ENCODE peak calls at places on chromosomes 2 and 18, in six cellular contexts. L is left ventricle myocardium inferior, K is A673, D is Karpas-422, R is stomach, Y is aorta. O is an unnamed sample. For H3K4me1, the result is how much of the 10 kb centered on the place peaks cover.

GRCh38 chr2:38076250-38076709 is 329 bp upstream of the CYP1B1 start:
- DNase-seq in K (peak), D (peak), R (peak), L (peak), Y (peak), O (peak)

GRCh38 chr2:69830045-69830905 is 815 bp downstream of the GMCL1 start:
- DNase-seq in R (peak), L (peak), D (peak), Y (peak), K (no peak), O (peak)

GRCh38 chr18:57743008-57743407 is 60.1 kb downstream of the ATP8B1 start:
- DNase-seq in D (no peak), K (no peak), L (no peak), Y (no peak), R (no peak), O (peak)

GRCh38 chr2:168189835-168190426 is 57.5 kb downstream of the STK39 start:
- DNase-seq in R (no peak), Y (no peak), K (no peak), D (no peak), L (no peak), O (peak)

GRCh38 chr18:57084331-57085298 is 62.3 kb upstream of the BOD1L2 start:
- DNase-seq in L (no peak), R (no peak), K (peak), Y (no peak), D (peak), O (peak)

GRCh38 chr2:151973013-151973900 is 125.6 kb downstream of the CACNB4 start:
- DNase-seq in R (no peak), K (no peak), Y (no peak), L (no peak), D (no peak), O (no peak)

GRCh38 chr2:79972661-79973060 is 331.9 kb downstream of the LRRTM1 start:
- DNase-seq in Y (no peak), R (no peak), L (no peak), K (no peak), D (no peak), O (no peak)

GRCh38 chr18:58533771-58534170 is 95.1 kb downstream of the ALPK2 start:
- DNase-seq in R (no peak), L (no peak), K (no peak), D (no peak), Y (no peak), O (no peak)

GRCh38 chr2:168700615-168701245 is 101.7 kb upstream of the NOSTRIN start:
- DNase-seq in R (no peak), L (no peak), Y (no peak), K (no peak), D (no peak), O (no peak)

GRCh38 chr18:30992231-30992630 is 50.3 kb downstream of the DSC3 start:
- DNase-seq in L (no peak), Y (no peak), D (no peak), R (no peak), K (no peak), O (peak)

GRCh38 chr2:215746507-215747243 is 266.7 kb downstream of the MREG start:
- DNase-seq in L (no peak), K (no peak), Y (no peak), R (no peak), D (no peak), O (no peak)

GRCh38 chr2:170235860-170236638 is 58.1 kb downstream of the MYO3B start:
- DNase-seq in L (no peak), K (peak), D (peak), Y (no peak), R (no peak), O (peak)

GRCh38 chr2:73716518-73717250 is 20.5 kb downstream of the TPRKB start:
- DNase-seq in Y (peak), D (no peak), L (no peak), K (no peak), R (no peak), O (no peak)

GRCh38 chr2:16950436-16950835 is 284.8 kb upstream of the CYRIA start:
- DNase-seq in R (no peak), K (no peak), Y (no peak), L (no peak), D (no peak), O (no peak)

GRCh38 chr2:214019229-214019972 is 391.5 kb upstream of the VWC2L start:
- DNase-seq in R (no peak), Y (peak), K (no peak), L (no peak), D (no peak), O (peak)

GRCh38 chr2:73050011-73050617 is 21.4 kb downstream of the SFXN5 start:
- DNase-seq in K (no peak), Y (no peak), L (no peak), R (no peak), D (no peak), O (no peak)

GRCh38 chr18:55195863-55196262 is 236.6 kb upstream of the CCDC68 start:
- DNase-seq in R (no peak), K (no peak), D (no peak), L (no peak), Y (no peak), O (no peak)

GRCh38 chr18:55202232-55202917 is 243.1 kb upstream of the CCDC68 start:
- DNase-seq in L (no peak), K (no peak), D (no peak), Y (no peak), R (no peak), O (no peak)

DNA sequence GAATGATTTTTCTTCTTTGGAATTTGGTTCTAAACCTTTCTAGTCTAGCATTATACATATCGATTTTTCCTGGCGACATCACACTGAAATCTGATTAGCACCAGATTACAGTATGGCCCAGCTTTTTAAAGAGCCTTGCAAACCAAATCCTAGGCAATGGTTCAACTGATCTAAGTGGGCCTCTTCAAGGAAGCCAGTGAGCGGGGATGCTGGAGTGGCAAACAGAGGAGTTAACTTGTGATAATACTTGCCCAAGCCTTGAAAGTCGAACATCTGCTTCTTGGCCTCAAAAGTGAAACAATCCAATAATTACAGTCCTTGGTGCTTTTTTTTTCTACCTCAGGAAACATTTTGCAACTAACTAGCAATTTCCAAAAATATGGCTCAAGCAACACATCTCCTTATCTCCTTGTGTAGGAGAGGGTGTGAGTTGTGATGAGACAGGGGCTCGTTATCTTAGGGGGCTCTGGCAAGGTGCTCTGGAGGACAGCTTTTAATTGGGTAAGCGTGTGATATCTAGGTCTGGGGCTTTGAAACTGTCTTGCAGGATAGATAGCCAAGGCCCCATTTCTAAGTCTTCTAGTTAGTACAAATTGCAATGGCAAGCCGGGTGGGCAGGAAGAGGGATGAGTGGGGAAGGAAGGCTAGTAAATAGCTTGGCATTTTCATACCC is 240.2 kb upstream of the CCDC68 start:
- DNase-seq in L (no peak), R (no peak), D (no peak), Y (no peak), K (no peak), O (no peak)
- H3K4me1 ChIP-seq in L (under half), R (under half), D (under half), Y (under half), K (under half), O (under half)

DNA sequence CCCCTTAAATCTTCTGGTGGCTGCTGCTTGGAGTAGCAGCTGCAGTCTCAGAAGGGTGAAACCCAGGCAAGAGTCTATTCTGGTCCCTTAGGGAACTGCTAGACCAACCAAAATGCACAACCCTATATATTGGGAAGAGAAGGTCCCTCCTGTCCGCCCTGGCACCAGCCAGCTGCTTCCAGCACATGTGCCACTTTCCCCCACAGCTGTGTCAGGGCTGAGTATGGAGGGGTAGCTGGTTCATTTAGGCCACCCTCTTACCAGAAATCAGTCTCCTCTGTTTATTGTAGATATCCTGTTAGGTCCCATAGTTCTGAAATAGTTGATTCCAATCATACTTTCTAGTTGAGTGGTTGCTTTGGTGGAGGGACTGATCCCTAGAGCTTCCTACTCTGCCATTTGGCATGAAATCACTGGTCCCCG is 68.9 kb downstream of the BIRC6 start:
- DNase-seq in D (no peak), R (no peak), K (no peak), Y (peak), L (no peak), O (no peak)
- H3K4me1 ChIP-seq in D (under half), R (half or more), K (under half), Y (under half), L (under half), O (under half)

GRCh38 chr18:22844184-22844583 is 88.9 kb upstream of the RBBP8 start:
- DNase-seq in L (no peak), D (no peak), K (no peak), R (no peak), Y (no peak), O (peak)
- H3K4me1 ChIP-seq in L (under half), D (under half), K (under half), R (under half), Y (under half), O (under half)

DNA sequence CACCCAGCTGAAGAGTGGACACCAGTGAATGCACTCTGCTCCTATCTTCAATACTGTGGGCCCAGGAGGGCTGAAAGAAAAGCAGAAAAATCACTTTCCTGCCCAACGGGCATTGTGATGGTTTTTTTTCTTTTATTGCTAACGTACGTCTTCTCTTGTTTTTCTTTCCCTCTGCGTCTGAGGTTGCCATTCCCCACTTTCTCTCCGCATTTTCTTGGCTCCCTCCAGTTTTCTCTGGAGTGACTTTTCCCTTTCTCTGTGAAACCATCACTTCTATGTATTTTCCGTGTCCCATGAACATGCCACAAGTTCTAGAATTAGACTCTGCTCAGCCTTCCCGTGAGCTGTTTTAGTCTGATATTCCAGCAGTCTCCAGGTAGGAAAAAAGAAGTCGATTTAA is 169.2 kb downstream of the BCL2 start:
- DNase-seq in L (no peak), R (no peak), K (no peak), D (no peak), Y (no peak), O (no peak)
- H3K4me1 ChIP-seq in L (under half), R (under half), K (under half), D (half or more), Y (under half), O (under half)

GRCh38 chr2:102060047-102060446 is 68.3 kb downstream of the IL1R2 start:
- DNase-seq in L (no peak), D (no peak), Y (no peak), K (no peak), R (no peak), O (no peak)
- H3K4me1 ChIP-seq in L (half or more), D (under half), Y (under half), K (under half), R (half or more), O (under half)

GRCh38 chr2:55865095-55865835 is 58.3 kb downstream of the EFEMP1 start:
- DNase-seq in R (no peak), L (no peak), D (no peak), K (no peak), Y (no peak), O (peak)
- H3K4me1 ChIP-seq in R (under half), L (under half), D (under half), K (under half), Y (under half), O (under half)

GRCh38 chr2:219513787-219514186 is 495 bp upstream of the ASIC4 start:
- DNase-seq in K (no peak), R (no peak), Y (no peak), L (no peak), D (no peak), O (no peak)
- H3K4me1 ChIP-seq in K (half or more), R (under half), Y (under half), L (under half), D (under half), O (under half)

DNA sequence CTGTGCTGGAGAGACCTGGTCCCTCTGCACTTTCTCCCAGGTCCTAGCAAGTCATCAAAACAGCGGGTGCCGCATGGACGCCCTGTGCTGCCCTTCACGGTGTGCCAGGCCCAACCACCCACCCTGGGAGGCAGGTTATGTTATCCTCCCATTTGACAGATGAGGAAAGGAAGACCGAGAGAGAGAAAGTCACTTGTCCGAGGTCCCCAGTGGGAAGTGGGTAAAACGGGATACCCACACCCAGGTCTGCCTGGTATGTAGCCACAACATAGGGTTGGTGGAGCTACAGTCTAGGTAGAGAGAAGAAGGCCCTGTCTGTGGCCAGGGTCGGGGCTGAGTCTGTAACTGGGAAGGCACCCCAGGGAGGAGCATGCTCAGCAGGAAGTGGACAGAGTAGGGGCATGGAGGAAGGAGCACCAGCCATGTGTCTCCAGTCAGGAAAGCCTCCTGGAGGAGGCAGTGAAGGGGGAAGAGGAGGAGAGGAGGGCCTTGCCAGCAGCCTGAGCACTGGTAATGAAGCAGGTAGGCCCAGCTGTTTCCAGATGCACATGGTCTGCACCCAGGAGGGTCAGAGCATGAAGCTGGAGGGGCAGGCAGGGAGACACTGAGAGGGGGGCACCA is 98.4 kb downstream of the ZFP36L2 start:
- DNase-seq in K (no peak), R (no peak), Y (peak), D (no peak), L (no peak), O (no peak)
- H3K4me1 ChIP-seq in K (under half), R (half or more), Y (under half), D (under half), L (half or more), O (under half)

O was measured in PC-3.